ENCODE peak calls at places on chromosomes 5 and 9, in nine cellular contexts. Y is astrocyte of the cerebellum, Z is OCI-LY7, N is foreskin fibroblast, J is GM10248, X is colonic mucosa, U is fibroblast of mammary gland, F is fibroblast of lung, P is endothelial cell. V is an unnamed sample.
A peak's percentile ranks its signal among the peaks of the same experiment; 100 is the strongest.

GRCh38 chr5:43769576-43770352 is 166.8 kb downstream of the NNT start:
- DNase-seq in Y (no peak), Z (no peak), N (peak; percentile 51), J (no peak), X (no peak), U (peak; percentile 96), F (peak; percentile 15), P (no peak), V (no peak)

GRCh38 chr5:39523821-39524220 is 99.0 kb upstream of the DAB2 start:
- DNase-seq in Y (no peak), Z (no peak), N (peak; percentile 71), J (no peak), X (no peak), U (peak; percentile 61), F (peak; percentile 90), P (no peak), V (no peak)

GRCh38 chr9:33225319-33226152 is 14.4 kb upstream of the SPINK4 start:
- DNase-seq in Y (peak; percentile 71), Z (peak; percentile 80), N (peak; percentile 86), J (peak; percentile 45), X (peak; percentile 88), U (peak; percentile 88), F (peak; percentile 68), P (peak; percentile 66), V (peak; percentile 41)

GRCh38 chr5:89425062-89425461 is 542.1 kb upstream of the MEF2C start:
- DNase-seq in Y (no peak), Z (no peak), N (no peak), J (no peak), X (no peak), U (no peak), F (no peak), P (no peak), V (no peak)

GRCh38 chr5:60883229-60883628 is 39.2 kb upstream of the ELOVL7 start:
- DNase-seq in Y (no peak), Z (peak; percentile 2), N (peak; percentile 20), J (peak; percentile 29), X (no peak), U (peak; percentile 25), F (no peak), P (no peak), V (peak; percentile 29)

GRCh38 chr9:124503713-124504529 is 3.3 kb downstream of the NR5A1 start:
- DNase-seq in Y (no peak), Z (no peak), N (peak; percentile 13), J (no peak), X (no peak), U (no peak), F (no peak), P (no peak), V (no peak)

GRCh38 chr9:134299883-134300282 is 26.4 kb upstream of the RXRA start:
- DNase-seq in Y (no peak), Z (no peak), N (no peak), J (no peak), X (no peak), U (no peak), F (no peak), P (no peak), V (no peak)

GRCh38 chr9:130171226-130172148 is 717 bp upstream of the NCS1 start:
- DNase-seq in Y (no peak), Z (no peak), N (no peak), J (no peak), X (no peak), U (no peak), F (no peak), P (no peak), V (peak; percentile 60)

GRCh38 chr9:21558079-21558478 is 76.0 kb upstream of the IFNE start:
- DNase-seq in Y (no peak), Z (no peak), N (no peak), J (no peak), X (no peak), U (no peak), F (no peak), P (no peak), V (no peak)

GRCh38 chr5:43967165-43967564 is 364.2 kb downstream of the NNT start:
- DNase-seq in Y (no peak), Z (no peak), N (peak; percentile 11), J (no peak), X (no peak), U (peak; percentile 29), F (no peak), P (no peak), V (no peak)

GRCh38 chr5:143542798-143543144 is 139.3 kb upstream of the NR3C1 start:
- DNase-seq in Y (no peak), Z (no peak), N (no peak), J (no peak), X (no peak), U (no peak), F (peak; percentile 71), P (no peak), V (no peak)

GRCh38 chr9:137458194-137459146 is 664 bp downstream of the NSMF start:
- DNase-seq in Y (no peak), Z (no peak), N (peak; percentile 56), J (no peak), X (peak; percentile 34), U (no peak), F (peak; percentile 33), P (peak; percentile 23), V (no peak)

GRCh38 chr5:88159591-88159990 is 109.1 kb downstream of the TMEM161B start:
- DNase-seq in Y (no peak), Z (no peak), N (no peak), J (no peak), X (no peak), U (no peak), F (no peak), P (no peak), V (no peak)

GRCh38 chr9:127854169-127854833 is at the start of gene ENG:
- DNase-seq in Y (no peak), Z (no peak), N (peak; percentile 87), J (no peak), X (peak; percentile 64), U (peak; percentile 48), F (peak; percentile 65), P (peak; percentile 60), V (no peak)

GRCh38 chr5:115770466-115770865 is 46.0 kb downstream of the CDO1 start:
- DNase-seq in Y (no peak), Z (peak; percentile 1), N (peak; percentile 11), J (no peak), X (peak; percentile 17), U (no peak), F (no peak), P (peak; percentile 43), V (no peak)

GRCh38 chr9:125262217-125262991 is 778 bp downstream of the GAPVD1 start:
- DNase-seq in Y (no peak), Z (peak; percentile 21), N (peak; percentile 42), J (peak; percentile 27), X (no peak), U (no peak), F (no peak), P (no peak), V (no peak)

GRCh38 chr5:113266227-113266912 is 168.4 kb downstream of the TSSK1B start:
- DNase-seq in Y (no peak), Z (no peak), N (no peak), J (no peak), X (no peak), U (no peak), F (no peak), P (no peak), V (no peak)

GRCh38 chr5:140648132-140648432 is 453 bp downstream of the IK start:
- DNase-seq in Y (no peak), Z (no peak), N (no peak), J (peak; percentile 38), X (no peak), U (no peak), F (no peak), P (no peak), V (peak; percentile 37)

GRCh38 chr5:138065102-138065501 is 18.7 kb upstream of the WNT8A start:
- DNase-seq in Y (no peak), Z (no peak), N (no peak), J (no peak), X (no peak), U (no peak), F (no peak), P (peak; percentile 39), V (no peak)
- TF ChIP-seq CTCF in Y (peak; percentile 39), Z (peak; percentile 74), N (peak; percentile 30), J (no peak), X (no peak), U (peak; percentile 22), F (peak; percentile 29), P (no peak), V (no peak)

GRCh38 chr5:52943285-52943684 is 45.9 kb upstream of the ITGA2 start:
- DNase-seq in Y (no peak), Z (peak; percentile 4), N (no peak), J (no peak), X (no peak), U (peak; percentile 28), F (no peak), P (no peak), V (no peak)
- TF ChIP-seq CTCF in Y (no peak), Z (peak; percentile 42), N (peak; percentile 5), J (no peak), X (no peak), U (peak; percentile 36), F (peak; percentile 19), P (no peak), V (no peak)

GRCh38 chr9:1429328-1429727 is 379.2 kb downstream of the DMRT2 start:
- DNase-seq in Y (no peak), Z (no peak), N (peak; percentile 11), J (no peak), X (no peak), U (peak; percentile 30), F (no peak), P (peak; percentile 41), V (no peak)

GRCh38 chr9:1434082-1434481 is 383.9 kb downstream of the DMRT2 start:
- DNase-seq in Y (no peak), Z (no peak), N (peak; percentile 6), J (no peak), X (no peak), U (no peak), F (no peak), P (peak; percentile 8), V (no peak)
- TF ChIP-seq CTCF in Y (no peak), Z (peak; percentile 33), N (no peak), J (no peak), X (no peak), U (peak; percentile 41), F (peak; percentile 18), P (peak; percentile 74), V (no peak)

GRCh38 chr5:114314061-114314460 is 47.8 kb upstream of the KCNN2 start:
- DNase-seq in Y (no peak), Z (no peak), N (no peak), J (no peak), X (no peak), U (no peak), F (no peak), P (no peak), V (no peak)

GRCh38 chr5:114308508-114308907 is 53.4 kb upstream of the KCNN2 start:
- DNase-seq in Y (no peak), Z (no peak), N (no peak), J (no peak), X (no peak), U (no peak), F (no peak), P (no peak), V (no peak)

GRCh38 chr5:114310666-114311065 is 51.2 kb upstream of the KCNN2 start:
- DNase-seq in Y (no peak), Z (no peak), N (no peak), J (no peak), X (no peak), U (no peak), F (no peak), P (no peak), V (no peak)

GRCh38 chr5:114308017-114308416 is 53.9 kb upstream of the KCNN2 start:
- DNase-seq in Y (no peak), Z (no peak), N (no peak), J (no peak), X (no peak), U (no peak), F (no peak), P (no peak), V (no peak)

GRCh38 chr5:114311943-114312342 is 49.9 kb upstream of the KCNN2 start:
- DNase-seq in Y (no peak), Z (no peak), N (no peak), J (no peak), X (no peak), U (no peak), F (no peak), P (no peak), V (no peak)
- TF ChIP-seq CTCF in Y (no peak), Z (no peak), N (no peak), J (no peak), X (no peak), U (no peak), F (no peak), P (no peak), V (no peak)

V was measured in GM20000.